ENCODE peak calls at places on chromosomes 3 and 15, in five cellular contexts. H is cardiac muscle cell, N is GM12865, W is Panc1, I is neural progenitor cell. A is an unnamed sample.

GRCh38 chr3:159882784-159883779 is 105.6 kb upstream of the IL12A start:
- DNase-seq in W (no peak), H (peak), I (peak), N (no peak), A (no peak)

GRCh38 chr3:153209596-153209995 is 47.6 kb downstream of the RAP2B start:
- DNase-seq in I (peak), W (no peak), N (no peak), H (no peak), A (no peak)

GRCh38 chr3:151276038-151277027 is 2.0 kb downstream of the P2RY14 start:
- DNase-seq in H (no peak), W (no peak), I (no peak), N (peak), A (no peak)

GRCh38 chr3:29430558-29430971 is 149.7 kb downstream of the RBMS3 start:
- DNase-seq in H (no peak), W (no peak), N (no peak), I (peak), A (no peak)

GRCh38 chr3:39142067-39142466 is 11.3 kb downstream of the CSRNP1 start:
- DNase-seq in H (no peak), I (no peak), W (no peak), N (no peak), A (no peak)

GRCh38 chr15:33865416-33865815 is 102.9 kb upstream of the CHRM5 start:
- DNase-seq in H (no peak), N (no peak), W (no peak), I (no peak), A (no peak)

GRCh38 chr15:81516461-81516860 is 142.4 kb upstream of the TMC3 start:
- DNase-seq in N (no peak), H (no peak), I (no peak), W (no peak), A (no peak)

GRCh38 chr15:28726102-28726501 is 13.9 kb upstream of the GOLGA8M start:
- DNase-seq in W (no peak), N (no peak), H (no peak), I (no peak), A (no peak)

GRCh38 chr3:130901463-130902204 is 7.8 kb downstream of the ATP2C1 start:
- DNase-seq in N (no peak), I (no peak), W (no peak), H (no peak), A (no peak)

GRCh38 chr15:42344763-42345162 is 14.5 kb upstream of the CAPN3 start:
- DNase-seq in I (no peak), W (no peak), H (no peak), N (no peak), A (no peak)

DNA sequence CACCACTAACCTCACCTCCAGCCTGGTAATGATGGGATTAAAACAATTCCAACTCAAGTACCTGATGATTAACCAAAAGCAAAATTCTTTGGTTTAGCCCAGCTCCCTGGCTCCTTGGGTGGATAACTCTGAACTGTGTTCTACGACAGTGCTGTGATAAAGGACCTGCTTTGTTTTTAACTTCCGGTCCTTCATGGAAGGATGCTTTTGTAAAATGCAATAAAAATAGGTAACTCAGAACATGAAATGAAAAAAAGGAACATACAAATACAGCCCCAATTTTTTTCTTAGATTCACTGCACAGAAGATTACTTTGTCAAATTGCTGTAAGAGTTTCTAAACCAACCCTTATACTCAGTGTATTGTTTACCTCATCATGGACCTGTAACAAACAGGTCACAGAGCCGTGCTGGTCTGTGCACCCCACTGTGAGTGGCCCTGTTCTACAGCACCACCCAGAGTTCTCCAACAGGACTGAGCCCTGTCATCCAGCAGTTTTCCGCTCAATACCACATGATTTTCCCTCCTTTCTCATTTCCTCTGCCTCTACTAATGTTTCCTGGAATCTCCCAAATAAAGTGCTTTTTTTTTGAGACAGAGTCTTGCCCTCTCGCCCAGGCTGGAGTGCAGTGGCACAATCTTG is 4.9 kb upstream of the PCYT1A start:
- DNase-seq in W (no peak), N (peak), I (no peak), H (no peak), A (no peak)
- TF ChIP-seq CTCF in W (no peak), N (peak), I (no peak), H (no peak), A (no peak)

GRCh38 chr3:72565593-72565992 is 282.7 kb downstream of the SHQ1 start:
- DNase-seq in H (no peak), I (no peak), N (no peak), W (no peak), A (no peak)
- H3K4me3 ChIP-seq in H (no peak), I (no peak), N (no peak), W (no peak), A (no peak)

GRCh38 chr3:149902498-149903139 is 68.1 kb downstream of the PFN2 start:
- DNase-seq in H (no peak), I (no peak), N (no peak), W (no peak), A (no peak)
- TF ChIP-seq CTCF in H (peak), I (peak), N (no peak), W (peak), A (peak)

DNA sequence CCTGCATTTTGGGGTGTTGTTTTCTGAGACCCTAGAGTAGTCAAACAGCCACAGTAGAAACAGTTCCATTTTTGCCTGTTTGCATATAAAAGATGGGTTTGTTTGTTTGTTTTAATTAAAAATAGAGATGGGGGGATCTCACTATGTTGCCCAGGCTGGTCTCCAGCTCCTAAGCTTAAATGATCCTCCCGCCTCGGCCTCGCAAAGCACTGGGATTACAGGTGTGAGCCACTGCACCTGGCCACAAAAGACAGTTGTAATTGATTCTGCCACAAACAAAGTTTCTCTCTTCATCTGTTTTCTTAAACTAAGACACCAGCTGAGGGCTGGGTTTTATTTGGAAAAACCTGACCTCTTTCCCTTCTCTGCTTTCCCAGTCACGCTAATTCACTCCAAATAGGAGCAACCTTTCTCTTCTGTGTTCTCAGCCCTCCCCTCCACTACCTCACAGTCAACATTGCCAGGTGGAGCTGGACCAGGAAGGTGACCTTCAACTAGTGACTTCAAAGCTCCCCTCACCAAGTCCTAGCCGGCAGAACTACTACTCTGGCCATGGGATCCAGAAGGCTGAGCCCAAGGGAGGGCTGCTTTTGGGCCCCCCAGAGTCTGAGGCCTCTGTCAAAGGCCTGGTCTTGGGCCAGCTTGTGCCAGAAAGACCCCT is 1.5 kb upstream of the IDH2 start:
- DNase-seq in W (no peak), H (peak), I (no peak), N (no peak), A (no peak)
- H3K4me3 ChIP-seq in W (no peak), H (no peak), I (no peak), N (no peak), A (no peak)

GRCh38 chr3:127751782-127752181 is 70.5 kb downstream of the MGLL start:
- DNase-seq in W (no peak), I (no peak), H (no peak), N (peak), A (no peak)

GRCh38 chr3:127753898-127754410 is 68.4 kb downstream of the MGLL start:
- DNase-seq in N (peak), H (no peak), W (no peak), I (no peak), A (no peak)

GRCh38 chr3:127755305-127755681 is 67.0 kb downstream of the MGLL start:
- DNase-seq in H (no peak), N (peak), I (no peak), W (no peak), A (no peak)

GRCh38 chr3:127753338-127753737 is 69.0 kb downstream of the MGLL start:
- DNase-seq in H (no peak), W (no peak), I (no peak), N (peak), A (no peak)

DNA sequence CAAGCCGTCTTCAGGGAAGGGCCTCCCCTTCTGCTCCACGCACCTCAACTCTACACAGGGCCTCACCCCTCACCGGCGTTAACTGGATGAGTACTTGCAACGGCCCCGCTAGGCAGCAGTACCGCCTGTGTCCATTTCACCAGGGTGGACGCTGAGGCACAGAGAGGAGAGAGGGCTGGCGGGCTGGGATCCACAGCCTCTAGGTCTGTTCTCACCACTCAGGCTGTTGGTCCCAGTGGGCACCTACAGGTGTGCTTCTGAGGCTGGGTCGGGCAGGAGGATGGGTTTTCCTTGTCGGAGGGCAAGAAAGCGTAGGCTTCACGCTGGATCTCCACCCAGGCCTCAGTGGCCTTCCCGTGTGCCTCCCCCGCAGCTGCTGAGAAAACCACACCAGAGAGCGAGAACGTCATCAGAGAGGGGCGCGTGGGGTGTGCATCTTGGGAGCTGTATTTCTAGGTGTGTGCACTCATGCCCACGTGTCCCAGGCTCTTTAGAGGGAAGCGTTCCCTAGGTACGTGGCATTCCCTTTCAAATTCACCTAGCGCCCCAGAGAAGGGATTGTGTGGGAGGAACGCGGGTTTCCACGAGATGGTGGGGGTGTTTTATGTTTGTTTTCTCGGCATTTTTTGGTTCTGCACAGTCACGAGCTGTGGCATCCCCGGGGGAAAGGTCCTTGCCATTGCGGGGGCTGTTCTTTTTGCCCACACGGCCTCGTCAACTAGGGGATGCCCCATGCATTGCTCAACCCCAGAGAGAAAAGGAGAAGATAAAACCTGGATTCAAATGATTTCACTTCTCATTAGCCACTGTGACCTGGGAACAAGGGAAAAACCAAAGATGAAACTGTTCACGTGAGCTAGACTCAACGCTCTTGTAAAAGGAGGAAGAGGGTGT is 67.7 kb downstream of the MGLL start:
- DNase-seq in W (no peak), N (peak), I (no peak), H (no peak), A (no peak)
- TF ChIP-seq CTCF in W (no peak), N (no peak), I (no peak), H (no peak), A (no peak)

GRCh38 chr15:52109559-52110451 is 2.8 kb downstream of the BCL2L10 start:
- DNase-seq in W (no peak), I (no peak), N (peak), H (no peak), A (no peak)

GRCh38 chr15:52113246-52113645 is 671 bp upstream of the BCL2L10 start:
- DNase-seq in N (no peak), W (no peak), I (no peak), H (no peak), A (no peak)

GRCh38 chr15:52113708-52114107 is 1.1 kb upstream of the BCL2L10 start:
- DNase-seq in W (no peak), N (no peak), H (no peak), I (no peak), A (no peak)

GRCh38 chr15:52112203-52112750 is 298 bp downstream of the BCL2L10 start:
- DNase-seq in H (peak), W (no peak), N (peak), I (no peak), A (no peak)

GRCh38 chr15:52111517-52112202 is 915 bp downstream of the BCL2L10 start:
- DNase-seq in N (peak), H (no peak), W (no peak), I (no peak), A (no peak)
- H3K4me3 ChIP-seq in N (peak), H (no peak), W (no peak), I (no peak), A (no peak)

GRCh38 chr3:31724681-31725080 is 192.0 kb downstream of the STT3B start:
- DNase-seq in W (no peak), H (no peak), I (peak), N (peak), A (no peak)
- TF ChIP-seq CTCF in W (peak), H (peak), I (peak), N (peak), A (peak)

GRCh38 chr15:96331141-96331941 is 841 bp downstream of the NR2F2 start:
- DNase-seq in W (no peak), H (no peak), I (peak), N (no peak), A (no peak)
- H3K4me3 ChIP-seq in W (peak), H (peak), I (peak), N (peak), A (peak)

GRCh38 chr3:194268659-194269487 is 82.3 kb downstream of the CPN2 start:
- DNase-seq in H (no peak), I (no peak), N (no peak), W (no peak), A (no peak)

GRCh38 chr3:194265505-194265892 is 85.6 kb downstream of the CPN2 start:
- DNase-seq in W (no peak), N (no peak), H (no peak), I (peak), A (no peak)

GRCh38 chr3:194266658-194267005 is 84.5 kb downstream of the CPN2 start:
- DNase-seq in N (no peak), W (no peak), H (no peak), I (no peak), A (no peak)

GRCh38 chr3:194267744-194268658 is 83.1 kb downstream of the CPN2 start:
- DNase-seq in W (no peak), I (no peak), N (no peak), H (no peak), A (no peak)

DNA sequence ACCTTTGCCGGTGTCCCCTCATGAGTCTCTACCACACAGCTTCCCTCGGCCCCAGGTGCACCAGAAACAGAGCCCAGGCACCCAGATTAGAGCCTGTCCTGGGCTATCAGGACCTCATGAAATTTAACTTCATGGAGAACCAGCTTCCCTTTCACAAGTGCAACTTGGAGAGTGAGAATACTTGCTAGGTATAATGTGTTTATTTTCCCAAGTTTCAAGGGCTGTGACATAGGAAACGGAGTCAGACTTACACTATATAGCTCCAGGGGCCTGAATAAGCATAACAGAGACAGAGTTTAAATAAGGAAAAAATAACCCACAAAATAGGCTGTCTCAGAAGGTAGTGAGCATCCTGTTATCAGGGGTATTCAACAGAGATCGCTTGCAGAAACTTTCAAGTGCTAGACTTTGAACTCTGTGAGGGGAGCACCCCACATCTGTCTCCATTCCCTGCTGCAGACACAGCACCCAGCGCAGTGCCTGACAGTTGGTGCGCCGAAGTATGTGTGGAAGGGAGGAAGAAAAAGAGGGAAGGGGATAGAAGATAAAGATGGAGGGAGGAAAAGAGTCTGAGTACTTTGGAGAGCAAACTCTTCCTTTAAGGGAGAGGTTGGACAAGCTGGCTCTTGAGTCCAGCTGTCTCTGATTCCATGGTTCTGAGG is 85.0 kb downstream of the CPN2 start:
- DNase-seq in I (no peak), W (no peak), H (no peak), N (no peak), A (no peak)
- TF ChIP-seq CTCF in I (no peak), W (no peak), H (no peak), N (no peak), A (no peak)

DNA sequence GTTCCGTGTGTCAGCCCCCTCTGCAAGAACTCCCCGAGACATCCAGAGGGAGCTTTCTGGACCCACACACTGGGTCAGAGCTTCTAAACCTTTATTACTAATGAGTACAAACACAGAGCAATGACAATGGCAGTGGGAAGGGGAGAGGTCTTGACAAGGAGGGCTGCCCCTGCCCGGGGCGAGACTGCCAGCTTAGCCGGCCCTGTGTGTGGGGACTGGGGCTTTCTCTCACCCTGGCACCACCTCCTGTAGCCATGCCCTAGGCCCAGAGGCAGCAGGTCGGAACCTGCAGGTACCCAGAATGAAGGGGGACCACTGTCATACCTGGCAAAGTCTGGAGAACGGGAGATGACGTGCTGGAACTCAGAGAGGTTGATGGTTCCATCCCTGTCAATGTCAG is 3.1 kb downstream of the CIB1 start:
- DNase-seq in W (no peak), H (no peak), I (no peak), N (no peak), A (no peak)
- H3K4me3 ChIP-seq in W (peak), H (no peak), I (no peak), N (peak), A (peak)